ENCODE peak calls at places on chromosomes 11 and 22, in eight cellular contexts. A is heart left ventricle, Q is coronary artery, J is spleen, X is right atrium auricular region, M is esophagus muscularis mucosa, N is brain microvascular endothelial cell, Z is uterus. G is an unnamed sample.

GRCh38 chr22:38228873-38229740 is 27.3 kb downstream of the MAFF start:
- DNase-seq in M (no peak), X (peak; percentile 85), J (no peak), A (no peak), Z (no peak), N (peak; percentile 70), Q (no peak), G (peak; percentile 72)

GRCh38 chr11:19193916-19194315 is 7.9 kb downstream of the CSRP3 start:
- DNase-seq in X (no peak), J (no peak), M (no peak), A (no peak), Z (no peak), N (no peak), Q (no peak), G (no peak)

GRCh38 chr11:116224154-116224888 is 548.5 kb downstream of the BUD13 start:
- DNase-seq in M (no peak), Z (peak; percentile 28), A (no peak), Q (no peak), J (no peak), N (peak; percentile 40), X (no peak), G (peak; percentile 26)

GRCh38 chr22:36021649-36022048 is 7.0 kb downstream of the RBFOX2 start:
- DNase-seq in J (no peak), N (no peak), A (no peak), Z (no peak), X (no peak), Q (no peak), M (no peak), G (no peak)

GRCh38 chr22:37300551-37301017 is 18.3 kb downstream of the CYTH4 start:
- DNase-seq in N (no peak), Q (no peak), M (no peak), A (peak; percentile 61), J (no peak), Z (no peak), X (no peak), G (no peak)

GRCh38 chr11:28756977-28757376 is 648.8 kb downstream of the METTL15 start:
- DNase-seq in X (no peak), M (no peak), A (no peak), J (no peak), N (peak; percentile 85), Q (no peak), Z (no peak), G (peak; percentile 79)

GRCh38 chr11:57144075-57144474 is 37.7 kb upstream of the LRRC55 start:
- DNase-seq in X (no peak), N (no peak), Q (no peak), A (no peak), J (no peak), M (no peak), Z (no peak), G (no peak)

GRCh38 chr22:21693333-21693998 is 27.7 kb downstream of the PPIL2 start:
- DNase-seq in M (no peak), N (no peak), X (no peak), Q (peak; percentile 70), J (no peak), Z (no peak), A (no peak), G (no peak)

GRCh38 chr11:78312712-78313111 is 104.9 kb downstream of the GAB2 start:
- DNase-seq in N (no peak), J (no peak), Q (no peak), X (no peak), A (no peak), Z (no peak), M (no peak), G (no peak)

GRCh38 chr11:107549253-107549953 is 16.1 kb downstream of the ALKBH8 start:
- DNase-seq in X (no peak), J (no peak), M (no peak), N (peak; percentile 25), Z (no peak), A (no peak), Q (no peak), G (peak; percentile 54)

GRCh38 chr11:71245601-71246391 is 6.6 kb downstream of the SHANK2 start:
- DNase-seq in Q (peak; percentile 66), N (no peak), M (no peak), J (peak; percentile 57), A (no peak), X (no peak), Z (no peak), G (no peak)

GRCh38 chr11:117145393-117145761 is 1.3 kb downstream of the PAFAH1B2 start:
- DNase-seq in N (peak; percentile 32), J (no peak), Z (peak; percentile 34), X (no peak), Q (no peak), M (no peak), A (no peak), G (peak; percentile 41)

GRCh38 chr11:132595711-132596111 is 936.6 kb downstream of the OPCML start:
- DNase-seq in Z (no peak), X (no peak), A (no peak), J (no peak), M (no peak), N (no peak), Q (no peak), G (peak; percentile 21)

GRCh38 chr22:17964647-17965046 is 59.7 kb downstream of the MICAL3 start:
- DNase-seq in Z (no peak), A (no peak), Q (no peak), X (no peak), M (no peak), N (no peak), J (peak; percentile 76), G (no peak)

GRCh38 chr11:96015911-96016565 is 92.1 kb upstream of the MTMR2 start:
- DNase-seq in Q (no peak), N (no peak), J (no peak), Z (no peak), X (no peak), A (no peak), M (no peak), G (no peak)

GRCh38 chr11:3747704-3748103 is 49.6 kb downstream of the NUP98 start:
- DNase-seq in A (no peak), X (no peak), N (peak; percentile 62), Z (no peak), J (no peak), Q (no peak), M (no peak), G (peak; percentile 46)

GRCh38 chr11:133800666-133801065 is 44.6 kb downstream of the SPATA19 start:
- DNase-seq in Z (no peak), X (peak; percentile 42), Q (no peak), J (no peak), N (no peak), M (no peak), A (no peak), G (no peak)

GRCh38 chr11:364991-365390 is 4.3 kb upstream of the B4GALNT4 start:
- DNase-seq in X (no peak), A (no peak), Q (no peak), Z (no peak), J (peak; percentile 49), M (no peak), N (no peak), G (no peak)

GRCh38 chr11:67053896-67054850 is 2.5 kb upstream of the RHOD start:
- DNase-seq in M (no peak), X (no peak), N (peak; percentile 92), Z (peak; percentile 46), J (no peak), A (no peak), Q (peak; percentile 91), G (peak; percentile 92)

GRCh38 chr11:67056640-67057409 is at the start of gene RHOD:
- DNase-seq in A (no peak), Z (peak; percentile 50), X (no peak), J (peak; percentile 87), N (no peak), M (no peak), Q (no peak), G (no peak)

GRCh38 chr11:67056267-67056639 is 394 bp upstream of the RHOD start:
- DNase-seq in Z (no peak), Q (no peak), X (no peak), A (no peak), N (no peak), M (no peak), J (no peak), G (no peak)

GRCh38 chr11:67055812-67056211 is 835 bp upstream of the RHOD start:
- DNase-seq in A (no peak), M (no peak), Z (peak; percentile 32), X (no peak), Q (no peak), N (no peak), J (no peak), G (no peak)

DNA sequence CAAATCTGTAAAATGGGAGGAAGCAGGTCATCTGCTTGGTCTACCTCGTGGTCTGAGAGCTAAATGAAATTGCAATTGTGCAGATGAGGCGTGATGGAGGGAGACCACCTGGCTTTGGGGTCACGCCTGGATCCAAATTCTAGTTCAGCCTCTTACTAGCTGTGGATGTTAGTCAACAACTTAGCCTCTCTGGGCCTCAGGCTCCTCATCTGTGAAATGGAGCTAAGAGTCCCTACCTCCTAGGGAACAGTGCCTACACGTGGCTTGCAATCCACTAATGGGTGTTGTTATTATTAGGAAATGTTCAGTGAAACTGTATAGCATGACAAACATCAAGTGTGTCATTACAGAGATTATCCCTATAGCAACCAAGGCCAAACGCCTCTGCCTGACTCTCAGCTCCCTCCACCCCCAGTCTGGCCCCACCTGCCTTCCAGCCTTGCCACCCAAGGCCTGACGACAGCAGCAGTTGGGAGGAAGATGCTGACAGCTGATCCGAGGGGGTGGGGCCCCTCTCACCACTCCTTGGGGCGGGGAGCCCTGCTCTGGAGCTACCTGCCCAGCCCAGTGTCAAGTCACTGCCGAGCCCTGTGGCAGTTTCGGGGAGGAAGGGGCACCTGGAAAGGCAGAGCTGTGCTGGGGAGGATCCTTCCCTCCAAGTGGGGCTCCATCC is 1.7 kb upstream of the RHOD start:
- DNase-seq in M (no peak), X (peak; percentile 69), A (peak; percentile 83), Z (no peak), J (peak; percentile 80), Q (no peak), N (peak; percentile 93), G (peak; percentile 69)
- H3K4me3 ChIP-seq in M (no peak overlapping the region), X (no peak overlapping the region), A (no peak overlapping the region), Z (no peak overlapping the region), J (no peak overlapping the region), Q (peak overlapping the region; percentile 79), N (no peak overlapping the region), G (no peak overlapping the region)

DNA sequence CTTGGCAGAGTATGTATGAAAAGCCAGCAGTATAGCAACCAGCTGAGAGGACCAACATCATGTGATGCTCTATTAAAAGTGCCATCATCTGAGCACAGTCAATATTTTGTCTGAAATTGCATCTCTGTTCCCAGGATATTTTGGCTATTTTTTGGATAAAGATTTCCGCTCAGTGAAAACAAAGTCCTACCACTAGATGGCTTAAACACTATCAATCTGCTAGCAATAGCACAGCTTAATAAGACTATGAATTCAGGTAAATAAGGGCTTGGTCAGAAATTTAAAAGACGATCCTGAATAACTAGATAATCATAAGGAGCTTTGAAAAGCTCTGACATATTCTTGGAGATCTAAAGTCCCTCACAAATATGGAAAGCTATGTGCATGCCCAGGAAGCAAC is 74.4 kb downstream of the MS4A13 start:
- DNase-seq in M (no peak), A (no peak), X (no peak), J (no peak), Z (no peak), Q (no peak), N (no peak), G (no peak)
- TF ChIP-seq CTCF in M (no peak), A (no peak), X (no peak), J (no peak), Z (no peak), Q (no peak), N (no peak), G (no peak)

GRCh38 chr11:111282663-111283062 is 15.7 kb upstream of the POU2AF3 start:
- DNase-seq in A (no peak), Z (no peak), Q (no peak), M (no peak), X (no peak), J (no peak), N (no peak), G (no peak)
- H3K4me3 ChIP-seq in A (no peak overlapping the region), Z (no peak overlapping the region), Q (no peak overlapping the region), M (no peak overlapping the region), X (no peak overlapping the region), J (no peak overlapping the region), N (no peak overlapping the region), G (no peak overlapping the region)

GRCh38 chr22:22848364-22848866 is 39.2 kb upstream of the IGLL5 start:
- DNase-seq in X (no peak), Z (peak; percentile 34), A (peak; percentile 75), M (peak; percentile 91), J (peak; percentile 85), N (peak; percentile 22), Q (no peak), G (peak; percentile 35)
- TF ChIP-seq CTCF in X (peak; percentile 71), Z (peak; percentile 56), A (peak; percentile 86), M (peak; percentile 82), J (peak; percentile 87), N (peak; percentile 98), Q (peak; percentile 86), G (peak; percentile 97)

G was measured in astrocyte of the spinal cord.